ENCODE peak calls at places on chromosomes 5 and 9, in six cellular contexts. C is AG20443; F is AG04449; L is effector memory CD8-positive, alpha-beta T cell; K is stimulated activated CD8-positive, alpha-beta memory T cell treated with anti-CD3 and anti-CD28 coated beads, Interleukin-7, amount 100 ng/mL, for 1 hour; G is NCI-H82. U is an unnamed sample.

GRCh38 chr5:67030289-67031069 is 166.1 kb downstream of the CD180 start:
- DNase-seq in C (peak), F (no peak), L (no peak), K (no peak), G (no peak), U (no peak)

GRCh38 chr5:179836225-179837019 is 15.7 kb downstream of the SQSTM1 start:
- DNase-seq in C (no peak), F (no peak), L (peak), K (peak), G (no peak), U (peak)

GRCh38 chr5:178561746-178562264 is 28.4 kb downstream of the COL23A1 start:
- DNase-seq in C (no peak), F (no peak), L (no peak), K (no peak), G (no peak), U (no peak)

GRCh38 chr5:158869092-158869491 is 230.6 kb downstream of the EBF1 start:
- DNase-seq in C (no peak), F (no peak), L (no peak), K (no peak), G (peak), U (no peak)

GRCh38 chr9:33435821-33436277 is 11.5 kb downstream of the AQP3 start:
- DNase-seq in C (peak), F (no peak), L (no peak), K (no peak), G (peak), U (no peak)

GRCh38 chr9:6152824-6153223 is 62.8 kb upstream of the IL33 start:
- DNase-seq in C (no peak), F (no peak), L (no peak), K (no peak), G (no peak), U (no peak)

GRCh38 chr9:97940707-97941106 is 2.7 kb upstream of the HEMGN start:
- DNase-seq in C (no peak), F (no peak), L (no peak), K (no peak), G (no peak), U (no peak)

GRCh38 chr9:134981001-134981400 is 63.3 kb upstream of the FCN1 start:
- DNase-seq in C (no peak), F (no peak), L (no peak), K (no peak), G (no peak), U (no peak)

GRCh38 chr5:93705896-93706295 is 35.5 kb downstream of the POU5F2 start:
- DNase-seq in C (no peak), F (no peak), L (no peak), K (no peak), G (no peak), U (no peak)

GRCh38 chr5:56099346-56099745 is 104.6 kb upstream of the IL6ST start:
- DNase-seq in C (peak), F (peak), L (no peak), K (no peak), G (no peak), U (no peak)

GRCh38 chr9:34599546-34599945 is 10.0 kb upstream of the CNTFR start:
- DNase-seq in C (no peak), F (no peak), L (no peak), K (no peak), G (peak), U (no peak)

GRCh38 chr5:141121563-141121962 is at the start of gene PCDHB4:
- DNase-seq in C (peak), F (no peak), L (no peak), K (no peak), G (peak), U (no peak)

GRCh38 chr5:180684623-180685161 is 35.3 kb upstream of the FLT4 start:
- DNase-seq in C (no peak), F (no peak), L (no peak), K (no peak), G (no peak), U (no peak)

GRCh38 chr9:136867917-136868316 is 1.8 kb upstream of the EDF1 start:
- DNase-seq in C (no peak), F (no peak), L (no peak), K (no peak), G (no peak), U (no peak)

GRCh38 chr9:14014744-14015143 is 299.2 kb downstream of the NFIB start:
- DNase-seq in C (no peak), F (no peak), L (no peak), K (no peak), G (no peak), U (no peak)

GRCh38 chr5:103389846-103390245 is 131.3 kb downstream of the MACIR start:
- DNase-seq in C (no peak), F (no peak), L (no peak), K (no peak), G (no peak), U (no peak)

GRCh38 chr5:10801931-10802674 is 41.1 kb upstream of the DAP start:
- DNase-seq in C (no peak), F (no peak), L (no peak), K (no peak), G (peak), U (no peak)

GRCh38 chr5:43232943-43233833 is 41.2 kb downstream of the NIM1K start:
- DNase-seq in C (no peak), F (no peak), L (no peak), K (no peak), G (no peak), U (no peak)

GRCh38 chr9:3699868-3700267 is 174.1 kb upstream of the RFX3 start:
- DNase-seq in C (no peak), F (no peak), L (no peak), K (no peak), G (no peak), U (no peak)

GRCh38 chr5:54799645-54800044 is 185.7 kb downstream of the ESM1 start:
- DNase-seq in C (no peak), F (no peak), L (no peak), K (no peak), G (no peak), U (no peak)

GRCh38 chr9:89993678-89994630 is 389.1 kb downstream of the GADD45G start:
- DNase-seq in C (peak), F (no peak), L (no peak), K (no peak), G (peak), U (no peak)